ENCODE peak calls at places on chromosomes 5 and 9, in ten cellular contexts. E is NCI-H1436; D is anterior cingulate cortex; P is EH; I is A549; T is AG10803; C is stimulated activated CD4-positive, alpha-beta T cell treated with anti-CD3 and anti-CD28 coated beads, Interleukin-2, amount 100 ng/mL, for 48 hours; X is foreskin fibroblast; B is hippocampal formation; S is cardiac muscle cell. A is an unnamed sample.

GRCh38 chr5:9619331-9620092 is 10.6 kb downstream of the TAS2R1 start:
- DNase-seq in D (no peak), I (no peak), E (no peak), P (no peak), C (no peak), T (no peak), B (no peak), X (no peak), S (no peak), A (no peak)

GRCh38 chr5:26700759-26701384 is 337.5 kb downstream of the CDH9 start:
- DNase-seq in T (no peak), X (no peak), B (peak), S (peak), E (no peak), C (no peak), P (no peak), D (no peak), I (peak), A (peak)

GRCh38 chr9:126933334-126933980 is 18.9 kb downstream of the RALGPS1 start:
- DNase-seq in S (no peak), X (no peak), P (no peak), T (no peak), D (no peak), E (no peak), B (no peak), C (no peak), I (no peak), A (no peak)

GRCh38 chr9:36933676-36934215 is 100.3 kb downstream of the PAX5 start:
- DNase-seq in I (no peak), D (no peak), B (no peak), P (no peak), S (no peak), X (no peak), E (no peak), T (no peak), C (no peak), A (no peak)

GRCh38 chr5:89083791-89084190 is 200.8 kb upstream of the MEF2C start:
- DNase-seq in C (no peak), T (peak), E (no peak), D (no peak), P (peak), I (no peak), S (no peak), B (no peak), X (peak), A (no peak)

GRCh38 chr9:110321055-110321454 is 16.6 kb downstream of the TXNDC8 start:
- DNase-seq in P (peak), B (no peak), D (no peak), S (no peak), T (peak), C (no peak), E (no peak), I (no peak), X (no peak), A (no peak)

GRCh38 chr9:81861644-81862043 is 66.6 kb upstream of the SPATA31D4 start:
- DNase-seq in C (no peak), T (peak), I (no peak), S (no peak), E (no peak), B (no peak), P (peak), D (no peak), X (peak), A (no peak)

GRCh38 chr5:132065351-132065937 is 5.0 kb downstream of the IL3 start:
- DNase-seq in X (peak), E (peak), P (peak), I (peak), D (no peak), B (no peak), C (peak), T (peak), S (peak), A (peak)

GRCh38 chr9:93156475-93157008 is 22.5 kb upstream of the NINJ1 start:
- DNase-seq in T (no peak), S (no peak), P (no peak), E (no peak), B (no peak), C (peak), I (no peak), X (no peak), D (no peak), A (no peak)

GRCh38 chr9:109417054-109417453 is 81.1 kb downstream of the PTPN3 start:
- DNase-seq in B (peak), C (no peak), I (no peak), E (no peak), D (no peak), T (no peak), S (no peak), P (no peak), X (no peak), A (no peak)

GRCh38 chr5:113084402-113085083 is 107.9 kb downstream of the DCP2 start:
- DNase-seq in S (peak), D (no peak), T (no peak), I (no peak), B (no peak), E (no peak), X (no peak), C (no peak), P (no peak), A (no peak)

GRCh38 chr9:114207034-114207815 is 51.9 kb downstream of the COL27A1 start:
- DNase-seq in D (peak), E (no peak), X (peak), T (peak), B (no peak), I (peak), S (peak), P (peak), C (no peak), A (no peak)

GRCh38 chr5:76477576-76477975 is 74.5 kb downstream of the IQGAP2 start:
- DNase-seq in C (no peak), I (no peak), P (no peak), B (no peak), S (no peak), D (no peak), T (no peak), X (no peak), E (no peak), A (no peak)

GRCh38 chr9:134656334-134657034 is 14.9 kb downstream of the COL5A1 start:
- DNase-seq in S (no peak), I (peak), C (no peak), E (no peak), D (no peak), X (no peak), T (no peak), B (no peak), P (no peak), A (peak)

GRCh38 chr5:38968665-38969064 is 105.5 kb downstream of the RICTOR start:
- DNase-seq in X (no peak), P (no peak), D (no peak), C (no peak), S (no peak), B (no peak), E (no peak), I (no peak), T (no peak), A (no peak)

GRCh38 chr5:150245111-150245789 is 44.3 kb downstream of the CAMK2A start:
- DNase-seq in D (no peak), I (no peak), X (peak), B (no peak), S (peak), T (peak), P (peak), C (no peak), E (no peak), A (no peak)

GRCh38 chr5:125026900-125027731 is 280.7 kb upstream of the ZNF608 start:
- DNase-seq in B (no peak), X (no peak), T (peak), I (no peak), S (peak), C (no peak), D (no peak), E (no peak), P (no peak), A (no peak)

GRCh38 chr5:93088566-93088965 is 492.5 kb downstream of the NR2F1-AS1 start:
- DNase-seq in B (no peak), I (no peak), E (no peak), S (no peak), D (no peak), C (no peak), X (no peak), P (no peak), T (no peak), A (no peak)

GRCh38 chr5:122458278-122458872 is 146.3 kb downstream of the SNCAIP start:
- DNase-seq in T (peak), B (no peak), S (peak), D (no peak), X (peak), E (peak), I (peak), C (no peak), P (peak), A (peak)

GRCh38 chr5:78467744-78468357 is 107.4 kb downstream of the SCAMP1 start:
- DNase-seq in P (peak), B (peak), S (peak), C (no peak), E (peak), D (no peak), I (peak), T (peak), X (peak), A (peak)

GRCh38 chr5:181231444-181231843 is 8.4 kb downstream of the TRIM41 start:
- DNase-seq in P (no peak), X (no peak), D (no peak), E (no peak), C (no peak), T (no peak), S (no peak), B (no peak), I (no peak), A (no peak)

GRCh38 chr5:107636555-107636954 is 34.2 kb downstream of the EFNA5 start:
- DNase-seq in D (no peak), I (no peak), T (no peak), S (no peak), X (no peak), E (no peak), C (no peak), B (no peak), P (no peak), A (no peak)

GRCh38 chr9:89421595-89421994 is 76.3 kb downstream of the SEMA4D start:
- DNase-seq in S (no peak), B (no peak), X (no peak), T (no peak), D (no peak), I (no peak), E (no peak), C (no peak), P (peak), A (no peak)

GRCh38 chr5:149657324-149657723 is 72.8 kb upstream of the PPARGC1B start:
- DNase-seq in D (no peak), I (no peak), X (no peak), B (no peak), E (no peak), P (no peak), S (no peak), T (no peak), C (no peak), A (no peak)

GRCh38 chr5:8905021-8905420 is 640.9 kb downstream of the SEMA5A start:
- DNase-seq in E (peak), B (no peak), P (peak), T (peak), S (peak), I (no peak), X (peak), C (no peak), D (no peak), A (peak)

GRCh38 chr9:91073049-91073810 is 271.6 kb downstream of the SYK start:
- DNase-seq in D (no peak), S (no peak), P (no peak), C (no peak), E (no peak), I (no peak), X (no peak), T (no peak), B (no peak), A (peak)

GRCh38 chr5:157933005-157933404 is 74.1 kb upstream of the CLINT1 start:
- DNase-seq in C (no peak), P (no peak), T (no peak), X (no peak), E (no peak), I (no peak), B (no peak), S (no peak), D (no peak), A (no peak)